ENCODE peak calls at places on chromosomes 2 and 18, in five cellular contexts. G is lower lobe of right lung, Z is K562, N is SK-N-SH, M is tibial artery. V is an unnamed sample.

GRCh38 chr2:3162442-3163077 is 215.1 kb downstream of the EIPR1 start:
- DNase-seq in M (no peak), Z (no peak), N (no peak), G (no peak), V (no peak)

GRCh38 chr2:201574754-201575153 is 68.5 kb downstream of the TMEM237 start:
- DNase-seq in G (no peak), M (no peak), N (no peak), Z (no peak), V (no peak)

GRCh38 chr2:197209742-197210408 is 100.7 kb downstream of the ANKRD44 start:
- DNase-seq in M (no peak), Z (peak; percentile 12), G (peak; percentile 59), N (no peak), V (no peak)

GRCh38 chr18:62334110-62334509 is 9.0 kb downstream of the TNFRSF11A start:
- DNase-seq in Z (no peak), G (no peak), N (no peak), M (no peak), V (no peak)

GRCh38 chr2:2731101-2731850 is 400.2 kb upstream of the MYT1L start:
- DNase-seq in G (no peak), N (no peak), M (no peak), Z (no peak), V (no peak)

GRCh38 chr18:54924948-54925347 is 34.3 kb downstream of the CCDC68 start:
- DNase-seq in M (no peak), N (no peak), G (no peak), Z (no peak), V (no peak)

GRCh38 chr18:41126541-41127235 is 828.3 kb upstream of the PIK3C3 start:
- DNase-seq in N (no peak), M (no peak), Z (no peak), G (no peak), V (no peak)

GRCh38 chr18:46072959-46073358 is 899 bp upstream of the PSTPIP2 start:
- DNase-seq in M (no peak), G (no peak), Z (no peak), N (no peak), V (no peak)

GRCh38 chr2:10079931-10080535 is at the start of gene CYS1:
- DNase-seq in G (no peak), M (no peak), Z (peak; percentile 82), N (peak; percentile 90), V (no peak)

GRCh38 chr2:28274911-28275685 is 117.6 kb upstream of the FOSL2 start:
- DNase-seq in Z (no peak), G (no peak), N (no peak), M (peak; percentile 41), V (peak; percentile 75)

GRCh38 chr2:118417417-118418125 is 329.3 kb downstream of the INSIG2 start:
- DNase-seq in M (no peak), N (no peak), G (no peak), Z (no peak), V (no peak)

GRCh38 chr2:8694737-8695136 is 12.9 kb downstream of the ID2 start:
- DNase-seq in Z (no peak), G (no peak), M (no peak), N (no peak), V (no peak)

GRCh38 chr2:121363632-121364420 is 78.8 kb upstream of the TFCP2L1 start:
- DNase-seq in G (no peak), N (no peak), Z (no peak), M (no peak), V (no peak)

GRCh38 chr2:102801098-102801718 is 39.4 kb downstream of the TMEM182 start:
- DNase-seq in M (no peak), N (no peak), G (no peak), Z (peak; percentile 18), V (no peak)

DNA sequence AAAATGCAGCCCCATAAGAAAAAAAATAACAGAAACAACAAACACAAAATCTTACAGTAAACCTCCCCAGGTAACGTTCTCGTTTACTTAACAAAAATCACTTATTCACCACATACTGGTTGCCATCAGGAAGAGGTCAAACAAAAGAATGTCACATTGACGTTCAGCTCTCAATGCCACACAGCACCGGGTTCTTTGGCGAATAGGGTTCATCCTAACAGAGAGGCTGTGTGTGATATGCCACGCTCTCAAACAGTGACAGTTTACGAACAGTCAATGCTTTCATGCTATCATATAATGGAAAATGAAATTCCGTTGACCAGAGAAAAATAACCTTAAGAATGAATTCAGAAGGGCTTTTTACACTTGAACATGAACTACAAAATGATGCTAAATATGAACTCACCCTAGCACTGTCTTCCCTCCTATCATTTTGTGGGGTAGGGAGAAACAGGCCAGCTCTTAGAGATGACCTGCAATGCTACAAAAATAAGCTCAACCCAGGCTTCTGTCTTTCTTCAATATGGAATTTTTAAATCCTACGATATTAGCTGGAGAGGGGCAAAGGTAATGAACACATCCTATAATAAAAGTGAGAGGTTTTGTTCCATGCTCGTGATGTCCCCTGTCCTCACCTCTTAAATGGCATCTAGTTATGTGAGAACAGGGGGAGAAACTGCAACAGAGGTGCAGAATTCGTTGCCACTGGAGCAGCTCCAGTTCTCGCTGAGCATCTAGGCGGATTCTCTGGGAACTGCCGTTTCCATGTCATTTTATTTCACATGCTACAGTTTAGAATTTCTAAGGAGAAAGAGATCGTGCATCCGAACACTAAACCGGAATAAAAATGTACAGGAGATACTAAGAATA is 1.8 kb downstream of the TMEM163 start:
- DNase-seq in M (no peak), G (no peak), Z (no peak), N (no peak), V (no peak)
- H3K27me3 ChIP-seq in M (peaks cover 66% of the 10 kb centered on the region), G (peaks cover 45% of the 10 kb centered on the region), Z (peaks cover 39% of the 10 kb centered on the region), N (peaks cover 28% of the 10 kb centered on the region), V (peaks cover 78% of the 10 kb centered on the region)

DNA sequence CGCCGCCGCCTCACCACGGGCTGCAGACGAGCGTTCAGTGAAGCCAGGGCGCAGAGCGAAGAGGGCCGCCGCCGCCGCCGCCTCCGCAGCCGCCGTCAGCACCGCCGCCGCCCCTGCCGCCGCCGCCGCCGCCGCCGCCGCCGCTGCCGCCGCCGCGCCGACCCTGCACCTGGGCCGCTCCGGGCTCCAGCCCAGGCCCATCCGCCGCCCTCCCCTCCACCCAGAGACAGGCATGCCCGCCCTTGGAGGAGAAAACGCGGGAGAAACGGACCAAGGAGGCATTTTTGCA is 3.0 kb downstream of the POU3F3 start:
- DNase-seq in N (no peak), Z (no peak), G (no peak), M (no peak), V (no peak)
- H3K27me3 ChIP-seq in N (peaks cover 59% of the 10 kb centered on the region), Z (peaks cover 11% of the 10 kb centered on the region), G (peaks cover 88% of the 10 kb centered on the region), M (peaks cover 82% of the 10 kb centered on the region), V (peaks cover 85% of the 10 kb centered on the region)

GRCh38 chr18:78975699-78976098 is 3.9 kb upstream of the SALL3 start:
- DNase-seq in Z (no peak), N (no peak), M (no peak), G (no peak), V (no peak)

GRCh38 chr18:78975282-78975681 is 4.3 kb upstream of the SALL3 start:
- DNase-seq in M (no peak), Z (no peak), G (no peak), N (no peak), V (no peak)

GRCh38 chr18:78973357-78974083 is 6.1 kb upstream of the SALL3 start:
- DNase-seq in Z (no peak), M (no peak), G (no peak), N (no peak), V (peak; percentile 35)

GRCh38 chr18:78972930-78973331 is 6.7 kb upstream of the SALL3 start:
- DNase-seq in N (no peak), G (no peak), M (no peak), Z (no peak), V (peak; percentile 41)

GRCh38 chr18:78974115-78974740 is 5.4 kb upstream of the SALL3 start:
- DNase-seq in M (no peak), N (no peak), Z (no peak), G (no peak), V (no peak)
- H3K27me3 ChIP-seq in M (peaks cover 84% of the 10 kb centered on the region), N (peaks cover 92% of the 10 kb centered on the region), Z (peaks cover 43% of the 10 kb centered on the region), G (peaks cover 92% of the 10 kb centered on the region), V (peaks cover 61% of the 10 kb centered on the region)

GRCh38 chr2:219517954-219518778 is 3.9 kb downstream of the ASIC4 start:
- DNase-seq in M (no peak), G (no peak), Z (no peak), N (no peak), V (no peak)
- H3K27me3 ChIP-seq in M (peaks cover 25% of the 10 kb centered on the region), G (peaks cover 81% of the 10 kb centered on the region), Z (no peaks in the 10 kb centered on the region), N (peaks cover 30% of the 10 kb centered on the region), V (peaks cover 26% of the 10 kb centered on the region)

GRCh38 chr2:45028276-45028675 is 19.0 kb upstream of the SIX2 start:
- DNase-seq in G (no peak), Z (no peak), M (no peak), N (no peak), V (no peak)

GRCh38 chr2:45030553-45030952 is 21.3 kb upstream of the SIX2 start:
- DNase-seq in Z (no peak), M (no peak), G (no peak), N (no peak), V (no peak)

GRCh38 chr2:45029215-45029614 is 20.0 kb upstream of the SIX2 start:
- DNase-seq in N (no peak), M (no peak), Z (no peak), G (no peak), V (no peak)

GRCh38 chr2:45024600-45025291 is 15.5 kb upstream of the SIX2 start:
- DNase-seq in Z (no peak), G (no peak), M (peak; percentile 40), N (no peak), V (peak; percentile 80)

DNA sequence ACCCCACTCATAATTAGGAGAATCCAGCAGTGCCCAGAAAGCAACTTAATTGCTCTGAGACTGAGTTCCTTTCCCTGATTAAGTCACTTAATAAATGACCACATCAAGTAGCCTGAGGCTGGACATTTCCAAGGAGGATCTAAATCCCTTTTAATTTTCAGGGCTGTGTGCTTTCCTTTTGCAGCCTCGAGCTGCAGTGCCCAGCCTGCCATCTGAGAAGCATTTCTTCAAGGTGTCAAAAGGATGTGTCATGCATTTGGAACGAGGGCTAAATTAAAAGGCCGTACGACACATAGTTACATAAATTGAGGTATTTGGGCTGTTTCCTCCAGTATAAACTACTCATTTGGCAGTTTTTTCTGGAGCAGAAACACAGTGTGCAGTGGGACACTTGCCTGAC is 17.8 kb upstream of the SIX2 start:
- DNase-seq in Z (no peak), G (no peak), M (no peak), N (no peak), V (no peak)
- H3K27me3 ChIP-seq in Z (peaks cover 14% of the 10 kb centered on the region), G (no peaks in the 10 kb centered on the region), M (no peaks in the 10 kb centered on the region), N (no peaks in the 10 kb centered on the region), V (no peaks in the 10 kb centered on the region)

GRCh38 chr18:47436871-47437270 is 185.4 kb upstream of the SKOR2 start:
- DNase-seq in G (no peak), M (no peak), Z (no peak), N (no peak), V (no peak)
- H3K27me3 ChIP-seq in G (no peaks in the 10 kb centered on the region), M (no peaks in the 10 kb centered on the region), Z (no peaks in the 10 kb centered on the region), N (no peaks in the 10 kb centered on the region), V (peaks cover 10% of the 10 kb centered on the region)

DNA sequence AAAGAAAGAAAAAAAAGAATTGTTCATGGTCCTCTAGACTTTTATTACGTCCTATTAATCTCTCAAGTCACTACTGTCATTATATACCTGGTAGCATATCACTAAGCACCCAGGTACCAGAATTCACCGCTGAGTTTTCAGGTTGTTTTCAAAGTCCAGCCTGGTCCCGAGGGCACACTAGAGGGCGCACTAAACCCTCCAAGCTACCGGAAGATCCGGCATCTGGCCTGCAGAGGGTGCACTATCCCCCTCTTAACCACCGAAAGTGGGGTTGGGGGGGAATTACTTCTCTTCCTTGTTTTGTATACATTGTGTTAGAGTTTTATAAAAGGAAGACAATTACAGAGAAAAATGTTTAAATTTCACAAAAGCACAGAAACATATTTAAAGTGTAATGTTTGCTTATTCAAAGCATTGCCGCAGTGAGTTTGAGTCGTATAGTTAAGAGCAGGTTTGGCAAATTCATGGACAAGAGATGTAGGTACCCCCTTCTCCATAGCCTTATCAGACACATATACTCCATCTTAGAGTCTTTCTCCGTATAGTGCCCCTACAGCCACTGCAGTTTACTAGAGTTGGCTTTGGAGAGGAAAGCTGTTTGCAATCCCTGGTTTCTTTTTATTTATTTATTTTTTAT is 19.2 kb downstream of the MOGAT1 start:
- DNase-seq in N (peak; percentile 89), G (peak; percentile 84), Z (peak; percentile 81), M (peak; percentile 49), V (no peak)
- H3K27me3 ChIP-seq in N (no peaks in the 10 kb centered on the region), G (no peaks in the 10 kb centered on the region), Z (no peaks in the 10 kb centered on the region), M (no peaks in the 10 kb centered on the region), V (no peaks in the 10 kb centered on the region)

V was measured in RWPE2.